ENCODE peak calls at places on chromosomes 2 and 18, in four cellular contexts. D is foreskin keratinocyte, I is IMR-90, M is gastrocnemius medialis. E is an unnamed sample.

GRCh38 chr18:79856119-79857080 is 58.7 kb downstream of the KCNG2 start:
- DNase-seq in D (no peak), I (peak), M (no peak), E (no peak)

GRCh38 chr2:80392446-80392845 is 87.9 kb upstream of the LRRTM1 start:
- DNase-seq in I (peak), M (no peak), D (no peak), E (no peak)

GRCh38 chr18:8493141-8493540 is 116.1 kb upstream of the RAB12 start:
- DNase-seq in I (no peak), D (no peak), M (no peak), E (no peak)

GRCh38 chr2:136122654-136123053 is 4.7 kb upstream of the CXCR4 start:
- DNase-seq in I (no peak), D (no peak), M (no peak), E (no peak)

GRCh38 chr2:208280933-208281332 is 14.9 kb downstream of the PIKFYVE start:
- DNase-seq in M (no peak), D (no peak), I (peak), E (no peak)

GRCh38 chr2:233801357-233802131 is 23.4 kb downstream of the MROH2A start:
- DNase-seq in D (peak), I (peak), M (no peak), E (no peak)

GRCh38 chr2:1754046-1754445 is 9.7 kb upstream of the PXDN start:
- DNase-seq in D (no peak), M (no peak), I (no peak), E (no peak)

GRCh38 chr2:119179951-119180350 is 21.4 kb upstream of the C1QL2 start:
- DNase-seq in I (no peak), D (no peak), M (no peak), E (no peak)

GRCh38 chr2:150677561-150677960 is 190.1 kb upstream of the RND3 start:
- DNase-seq in D (no peak), I (no peak), M (no peak), E (no peak)

GRCh38 chr2:118814368-118814767 is 33.1 kb downstream of the EN1 start:
- DNase-seq in M (no peak), I (no peak), D (no peak), E (no peak)

GRCh38 chr2:159153463-159153862 is 133.0 kb downstream of the WDSUB1 start:
- DNase-seq in M (no peak), I (no peak), D (peak), E (no peak)

GRCh38 chr2:42970151-42970550 is 177.8 kb upstream of the HAAO start:
- DNase-seq in D (no peak), M (no peak), I (peak), E (no peak)

GRCh38 chr2:173997779-173998178 is 32.6 kb upstream of the SP3 start:
- DNase-seq in M (no peak), I (peak), D (no peak), E (no peak)

GRCh38 chr2:205197468-205198129 is 484.7 kb upstream of the NRP2 start:
- DNase-seq in I (no peak), D (no peak), M (no peak), E (no peak)

GRCh38 chr2:222057249-222058073 is 241.3 kb downstream of the PAX3 start:
- DNase-seq in D (no peak), I (no peak), M (no peak), E (no peak)

GRCh38 chr2:113602869-113603466 is 24.1 kb upstream of the RABL2A start:
- DNase-seq in M (no peak), I (no peak), D (no peak), E (no peak)
- H3K27ac ChIP-seq in M (peak), I (peak), D (no peak), E (peak)

GRCh38 chr2:239973392-239973791 is 51.8 kb downstream of the NDUFA10 start:
- DNase-seq in I (no peak), D (no peak), M (no peak), E (no peak)

GRCh38 chr2:239971115-239971514 is 54.0 kb downstream of the NDUFA10 start:
- DNase-seq in D (no peak), M (no peak), I (no peak), E (no peak)

GRCh38 chr2:239968717-239969116 is 56.4 kb downstream of the NDUFA10 start:
- DNase-seq in D (no peak), I (no peak), M (no peak), E (no peak)

GRCh38 chr2:239967244-239968036 is 57.7 kb downstream of the NDUFA10 start:
- DNase-seq in I (no peak), D (no peak), M (no peak), E (no peak)

GRCh38 chr2:239970004-239970623 is 55.0 kb downstream of the NDUFA10 start:
- DNase-seq in I (no peak), M (no peak), D (peak), E (no peak)
- H3K27ac ChIP-seq in I (no peak), M (no peak), D (no peak), E (no peak)

DNA sequence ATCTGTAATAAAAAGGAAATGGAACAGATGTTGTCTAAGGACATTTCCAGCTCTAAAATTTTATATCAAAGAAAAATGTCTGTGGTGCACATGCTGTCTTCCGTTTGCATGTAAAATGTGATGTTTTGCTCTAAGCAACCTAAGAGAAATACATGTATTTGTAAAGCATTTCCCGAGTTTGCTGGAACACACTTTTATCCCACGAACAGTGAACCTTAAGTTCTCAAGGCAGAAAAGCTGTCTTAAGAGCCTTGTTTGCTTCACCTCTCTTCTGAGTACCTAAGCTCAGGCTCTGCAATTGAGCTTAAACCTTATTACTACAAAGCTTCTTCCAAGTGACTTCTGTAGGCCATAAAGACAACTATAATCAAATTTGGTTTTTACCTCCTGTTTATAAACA is 24.0 kb upstream of the TANK start:
- DNase-seq in I (no peak), M (no peak), D (no peak), E (no peak)
- H3K27ac ChIP-seq in I (no peak), M (peak), D (no peak), E (no peak)

GRCh38 chr2:235506291-235506996 is 12.6 kb downstream of the AGAP1 start:
- DNase-seq in M (no peak), I (no peak), D (no peak), E (no peak)

GRCh38 chr2:235507928-235508327 is 14.1 kb downstream of the AGAP1 start:
- DNase-seq in D (no peak), I (no peak), M (no peak), E (no peak)

GRCh38 chr2:235508371-235509160 is 14.7 kb downstream of the AGAP1 start:
- DNase-seq in I (no peak), M (no peak), D (no peak), E (no peak)

GRCh38 chr2:235505210-235505741 is 11.4 kb downstream of the AGAP1 start:
- DNase-seq in D (no peak), M (no peak), I (no peak), E (no peak)

GRCh38 chr2:235506997-235507615 is 13.3 kb downstream of the AGAP1 start:
- DNase-seq in M (no peak), D (no peak), I (no peak), E (no peak)
- H3K27ac ChIP-seq in M (no peak), D (no peak), I (no peak), E (no peak)

GRCh38 chr18:63126134-63127067 is 193.2 kb downstream of the BCL2 start:
- DNase-seq in M (no peak), D (no peak), I (no peak), E (no peak)
- H3K27ac ChIP-seq in M (no peak), D (no peak), I (no peak), E (no peak)

DNA sequence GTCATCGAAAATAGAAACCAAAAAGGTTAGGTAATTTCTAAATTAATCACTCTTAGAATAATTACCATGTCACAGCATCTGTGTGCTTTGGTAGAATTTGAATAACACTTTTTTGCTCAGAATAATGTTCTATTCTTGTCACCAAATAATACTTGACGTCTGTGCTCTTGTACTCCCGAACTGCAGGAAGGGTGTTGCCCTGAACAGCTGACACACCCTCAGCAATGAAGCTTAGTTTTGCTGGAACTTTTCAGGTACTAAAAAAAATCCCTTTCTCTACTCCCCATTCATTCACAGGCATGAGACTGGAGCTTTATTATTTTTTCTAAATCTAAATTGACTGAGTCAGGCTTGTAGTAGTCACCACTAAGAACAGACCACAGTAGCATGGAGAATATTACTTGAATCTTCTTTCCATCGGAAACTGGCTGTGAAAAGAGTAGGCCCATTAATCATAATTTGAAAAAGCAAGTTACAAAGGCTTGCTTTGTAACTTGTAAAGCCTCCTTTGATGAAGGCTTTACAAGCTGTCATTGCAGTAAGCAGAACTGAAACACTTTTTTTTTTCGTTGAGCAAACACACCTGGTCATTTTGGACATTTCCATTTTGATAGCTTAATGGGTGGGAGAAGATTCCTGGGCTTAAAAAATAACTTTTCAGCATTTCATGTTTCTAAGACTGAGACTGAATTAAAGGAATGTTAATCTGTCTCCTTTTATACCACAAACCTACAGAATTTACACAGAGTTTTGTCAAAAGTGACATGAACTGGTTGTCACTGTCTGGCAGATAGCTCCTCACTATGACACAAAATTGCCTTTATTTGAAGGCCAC is 70.3 kb upstream of the PELI1 start:
- DNase-seq in D (peak), M (no peak), I (no peak), E (no peak)
- H3K27ac ChIP-seq in D (peak), M (peak), I (no peak), E (no peak)

E was measured in caudate nucleus.